ENCODE peak calls at places on chromosomes 3 and 15, in four cellular contexts. X is astrocyte, L is dorsolateral prefrontal cortex, Z is Peyer's patch. K is an unnamed sample.

GRCh38 chr3:197912770-197913476 is 37.1 kb upstream of the RPL35A start:
- DNase-seq in X (no peak), L (peak), Z (no peak), K (no peak)

GRCh38 chr15:45993508-45993907 is 358.7 kb downstream of the SQOR start:
- DNase-seq in X (no peak), L (no peak), Z (no peak), K (peak)

GRCh38 chr3:14774431-14774830 is 44.3 kb upstream of the FGD5 start:
- DNase-seq in X (no peak), L (no peak), Z (peak), K (no peak)

GRCh38 chr3:183310936-183311335 is 57.9 kb downstream of the B3GNT5 start:
- DNase-seq in X (no peak), L (no peak), Z (no peak), K (no peak)

GRCh38 chr3:126367316-126367805 is 10.2 kb upstream of the KLF15 start:
- DNase-seq in X (no peak), L (no peak), Z (peak), K (no peak)

GRCh38 chr3:112167758-112168157 is 34.7 kb upstream of the GCSAM start:
- DNase-seq in X (no peak), L (no peak), Z (no peak), K (no peak)

GRCh38 chr3:126446301-126446700 is 29.4 kb downstream of the ZXDC start:
- DNase-seq in X (no peak), L (no peak), Z (peak), K (no peak)

GRCh38 chr3:78919021-78919755 is 848.6 kb downstream of the ROBO1 start:
- DNase-seq in X (peak), L (no peak), Z (no peak), K (no peak)

GRCh38 chr3:9153763-9154601 is 95.5 kb downstream of the SRGAP3 start:
- DNase-seq in X (peak), L (peak), Z (no peak), K (no peak)

GRCh38 chr3:73228425-73228824 is 167.0 kb downstream of the EBLN2 start:
- DNase-seq in X (peak), L (no peak), Z (no peak), K (no peak)

GRCh38 chr3:113963879-113964278 is 16.1 kb downstream of the ZDHHC23 start:
- DNase-seq in X (no peak), L (no peak), Z (no peak), K (no peak)

GRCh38 chr3:138861755-138862333 is 27.1 kb upstream of the PIK3CB start:
- DNase-seq in X (peak), L (peak), Z (no peak), K (peak)

GRCh38 chr3:13275376-13276005 is 144.6 kb downstream of the NUP210 start:
- DNase-seq in X (no peak), L (no peak), Z (peak), K (no peak)

GRCh38 chr3:5305681-5305983 is 118.1 kb downstream of the EDEM1 start:
- DNase-seq in X (no peak), L (no peak), Z (no peak), K (no peak)

GRCh38 chr3:15982667-15983145 is 184.9 kb upstream of the ANKRD28 start:
- DNase-seq in X (peak), L (peak), Z (no peak), K (no peak)

GRCh38 chr3:60147249-60147648 is 1097.4 kb upstream of the CFAP20DC start:
- DNase-seq in X (no peak), L (no peak), Z (no peak), K (no peak)

GRCh38 chr3:157865449-157865862 is 240.8 kb downstream of the SHOX2 start:
- DNase-seq in X (no peak), L (no peak), Z (peak), K (peak)

GRCh38 chr3:111519193-111519592 is 22.8 kb upstream of the CD96 start:
- DNase-seq in X (no peak), L (no peak), Z (no peak), K (no peak)

GRCh38 chr15:78730955-78731354 is 80.3 kb downstream of the ADAMTS7 start:
- DNase-seq in X (no peak), L (no peak), Z (no peak), K (no peak)

DNA sequence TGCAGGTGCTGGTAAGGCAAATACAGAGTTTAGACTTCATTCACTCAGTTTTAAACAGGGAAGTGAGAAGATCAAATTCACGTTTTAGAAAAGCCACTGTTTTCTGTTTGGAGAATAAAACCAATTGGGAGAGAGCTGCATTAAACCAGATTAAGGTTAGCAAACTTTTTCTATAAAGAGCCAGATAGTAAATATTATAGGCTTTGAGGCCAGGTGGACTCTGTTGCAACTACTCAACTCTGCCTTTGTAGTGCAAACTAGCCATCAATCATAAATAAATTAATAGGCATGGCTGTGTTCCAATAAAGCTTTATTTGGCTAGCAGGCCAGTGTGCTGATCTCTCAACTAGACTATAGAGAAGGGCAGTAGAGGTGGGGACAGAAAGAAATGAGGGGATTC is 33.5 kb downstream of the SUCLG2 start:
- DNase-seq in X (no peak), L (no peak), Z (no peak), K (no peak)
- TF ChIP-seq CTCF in X (no peak), L (no peak), Z (no peak), K (no peak)

DNA sequence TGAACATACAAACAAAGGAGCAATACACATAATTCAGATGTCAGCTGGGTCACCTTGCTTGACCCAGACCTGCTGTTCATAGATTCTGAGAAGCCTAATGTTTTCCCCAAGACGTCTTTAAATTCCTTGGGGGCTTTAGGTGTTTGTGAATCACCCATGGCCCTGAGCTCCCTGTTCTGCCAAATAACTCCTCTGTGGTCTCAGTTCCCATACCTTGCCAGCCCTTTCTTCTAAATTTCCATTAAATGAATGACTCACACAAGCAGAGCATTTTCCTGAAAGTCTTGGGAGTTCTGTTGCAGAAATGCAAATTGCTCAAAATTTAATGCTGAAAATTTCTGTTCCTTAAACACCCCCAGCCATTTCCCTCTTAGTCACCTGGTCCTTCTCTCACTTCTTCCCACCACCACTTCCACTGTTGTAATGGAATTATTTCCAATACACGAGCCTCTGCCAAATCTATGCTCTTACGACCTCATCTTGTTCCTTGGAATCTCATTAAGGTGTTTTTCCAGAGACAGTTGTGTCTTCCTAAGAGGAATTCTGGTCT is 33.4 kb upstream of the PSMD6 start:
- DNase-seq in X (peak), L (no peak), Z (no peak), K (no peak)
- H3K27ac ChIP-seq in X (peak), L (no peak), Z (no peak), K (no peak)

GRCh38 chr15:39629906-39630305 is 49.0 kb downstream of the THBS1 start:
- DNase-seq in X (no peak), L (no peak), Z (no peak), K (no peak)

GRCh38 chr15:39627456-39628130 is 46.7 kb downstream of the THBS1 start:
- DNase-seq in X (no peak), L (no peak), Z (no peak), K (no peak)

GRCh38 chr15:39629376-39629775 is 48.5 kb downstream of the THBS1 start:
- DNase-seq in X (peak), L (no peak), Z (peak), K (peak)

GRCh38 chr15:39628821-39629220 is 47.9 kb downstream of the THBS1 start:
- DNase-seq in X (no peak), L (no peak), Z (no peak), K (peak)

DNA sequence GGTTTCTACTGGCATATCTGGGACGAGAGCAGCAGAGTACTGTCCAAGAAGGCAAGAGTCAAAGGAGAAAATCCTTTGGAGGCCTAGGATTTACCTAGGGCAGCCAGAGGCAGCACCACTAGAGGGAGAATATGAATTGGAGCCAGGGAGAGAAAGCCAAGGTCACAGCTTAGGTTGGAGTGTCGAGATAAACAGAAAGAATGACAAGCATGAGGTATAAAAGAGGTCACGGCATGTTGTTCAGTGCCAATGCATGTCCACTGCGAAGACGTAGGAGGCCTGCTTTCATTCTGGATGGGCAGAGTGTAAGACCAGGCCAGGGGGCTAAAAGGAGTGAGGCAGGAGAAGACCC is 47.2 kb downstream of the THBS1 start:
- DNase-seq in X (no peak), L (no peak), Z (no peak), K (peak)
- TF ChIP-seq CTCF in X (no peak), L (no peak), Z (no peak), K (peak)

GRCh38 chr3:150373234-150373633 is 34.9 kb upstream of the TSC22D2 start:
- DNase-seq in X (no peak), L (no peak), Z (no peak), K (no peak)

GRCh38 chr3:150370982-150371381 is 37.1 kb upstream of the TSC22D2 start:
- DNase-seq in X (no peak), L (no peak), Z (no peak), K (peak)

GRCh38 chr3:150371741-150372254 is 36.3 kb upstream of the TSC22D2 start:
- DNase-seq in X (peak), L (no peak), Z (peak), K (peak)

GRCh38 chr3:150370129-150370602 is 37.9 kb upstream of the TSC22D2 start:
- DNase-seq in X (peak), L (peak), Z (peak), K (peak)

DNA sequence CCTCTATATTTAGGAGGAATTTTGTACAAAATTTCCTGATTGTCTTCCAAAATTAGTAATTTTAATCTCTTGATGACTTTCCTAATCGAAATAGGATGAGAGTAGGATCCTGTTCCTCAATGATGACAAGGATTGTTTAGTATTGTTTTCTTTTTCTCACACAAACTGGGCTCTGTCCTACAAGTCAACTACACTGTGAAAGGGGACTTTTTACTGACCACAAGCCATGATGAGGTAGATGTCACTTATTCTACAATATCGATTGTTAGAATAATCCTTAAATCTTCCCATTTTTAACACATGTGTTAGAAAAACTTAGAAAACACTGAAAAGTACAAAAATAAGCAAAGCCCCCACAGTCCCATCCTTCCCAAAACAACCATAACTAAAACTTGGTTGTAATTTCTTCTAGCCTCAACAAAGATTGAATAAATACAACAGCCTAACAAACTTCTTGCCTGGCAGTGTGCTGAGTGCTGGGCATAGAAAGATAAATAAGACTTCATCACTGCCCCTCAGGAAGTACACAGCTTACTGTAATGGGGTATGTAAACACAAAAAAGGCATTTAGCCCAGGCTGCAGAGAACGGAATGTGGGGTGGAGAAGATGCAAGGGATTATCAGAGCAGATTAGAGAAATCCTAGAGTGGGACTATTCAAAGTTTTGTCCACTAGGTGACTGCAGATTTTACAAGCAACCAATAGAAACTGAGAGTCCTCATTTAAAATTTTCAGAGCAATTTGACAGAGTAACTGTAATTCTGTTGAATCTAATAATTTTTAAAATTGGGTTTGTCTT is 35.6 kb upstream of the TSC22D2 start:
- DNase-seq in X (no peak), L (no peak), Z (no peak), K (peak)
- H3K27ac ChIP-seq in X (peak), L (no peak), Z (peak), K (peak)

GRCh38 chr3:185401319-185401955 is 38.5 kb downstream of the MAP3K13 start:
- DNase-seq in X (peak), L (no peak), Z (no peak), K (peak)

GRCh38 chr3:185402561-185402960 is 39.6 kb downstream of the MAP3K13 start:
- DNase-seq in X (peak), L (no peak), Z (no peak), K (no peak)

GRCh38 chr3:185400866-185401265 is 37.9 kb downstream of the MAP3K13 start:
- DNase-seq in X (no peak), L (no peak), Z (no peak), K (no peak)

GRCh38 chr3:185405243-185405642 is 42.3 kb downstream of the MAP3K13 start:
- DNase-seq in X (no peak), L (no peak), Z (no peak), K (no peak)

DNA sequence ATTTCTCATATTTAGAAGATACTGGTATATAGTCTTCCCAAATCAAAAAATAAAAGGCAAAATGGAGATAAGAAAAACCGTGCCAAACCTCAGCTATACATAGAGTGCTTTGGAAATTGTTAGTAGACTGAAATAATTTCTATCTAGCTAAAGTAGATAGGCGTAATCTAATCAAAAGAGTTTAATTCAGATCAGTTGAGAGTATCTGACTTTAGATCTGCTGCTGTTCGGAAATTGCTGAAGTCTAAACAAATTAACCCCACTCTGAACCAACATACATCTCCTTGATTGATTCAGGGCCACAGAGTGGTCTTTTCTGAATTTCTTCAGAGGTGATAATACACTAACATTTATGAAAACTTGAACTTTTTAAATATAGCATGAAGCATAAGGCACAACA is 40.1 kb downstream of the MAP3K13 start:
- DNase-seq in X (no peak), L (no peak), Z (no peak), K (no peak)
- TF ChIP-seq CTCF in X (no peak), L (no peak), Z (no peak), K (no peak)

GRCh38 chr3:45946875-45947274 is 3.6 kb downstream of the CXCR6 start:
- DNase-seq in X (no peak), L (no peak), Z (no peak), K (no peak)
- H3K27ac ChIP-seq in X (no peak), L (no peak), Z (peak), K (no peak)

DNA sequence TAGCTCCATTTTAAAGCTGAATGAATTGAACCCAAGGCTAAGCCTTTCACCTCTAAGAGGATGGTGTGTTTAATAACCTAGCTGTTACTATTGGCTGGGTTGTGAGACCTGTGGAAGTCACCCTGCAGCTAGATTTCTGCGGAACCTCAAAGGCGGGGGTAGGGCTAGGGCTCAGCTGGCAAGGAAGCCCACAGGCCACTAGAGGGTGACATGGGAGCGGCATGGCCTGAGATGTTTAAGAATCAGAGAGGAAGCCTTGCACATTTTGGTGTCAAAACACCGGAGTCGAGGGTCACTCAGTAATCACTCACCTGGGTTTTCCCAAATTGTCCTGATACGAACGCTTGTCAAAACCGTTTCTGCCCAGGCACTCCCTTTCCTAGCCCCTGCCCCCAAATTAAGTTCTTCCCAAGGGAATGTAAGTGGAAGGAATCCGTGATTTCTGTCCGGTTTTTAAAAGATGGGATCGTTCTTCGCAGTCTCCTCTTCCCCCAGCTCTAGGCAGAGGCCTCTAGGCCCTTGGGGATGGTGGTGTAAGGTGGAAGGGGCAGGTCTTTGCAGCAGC is 3.8 kb upstream of the ACAD9 start:
- DNase-seq in X (no peak), L (no peak), Z (peak), K (peak)
- TF ChIP-seq CTCF in X (peak), L (no peak), Z (peak), K (peak)

GRCh38 chr3:49855662-49856061 is 702 bp downstream of the TRAIP start:
- DNase-seq in X (no peak), L (no peak), Z (no peak), K (no peak)
- H3K27ac ChIP-seq in X (no peak), L (no peak), Z (no peak), K (no peak)

K was measured in endothelial cell of umbilical vein.